ENCODE peak calls at places on chromosomes 13 and 19, in eight cellular contexts. K is fibroblast of lung, W is adrenal gland, C is gastrocnemius medialis, A is GM23338, U is thoracic aorta, M is left ventricle myocardium inferior, I is heart right ventricle. L is an unnamed sample. For H3K36me3, the result is how much of the 10 kb centered on the place peaks cover.

GRCh38 chr19:7395360-7395781 is 46.6 kb downstream of the ARHGEF18 start:
- DNase-seq in K (no peak), W (no peak), C (no peak), A (no peak), U (no peak), M (no peak), I (no peak), L (no peak)

GRCh38 chr13:95713651-95714050 is 36.7 kb downstream of the DNAJC3 start:
- DNase-seq in K (peak), W (no peak), C (no peak), A (no peak), U (no peak), M (no peak), I (no peak), L (no peak)

GRCh38 chr13:50456111-50456510 is 387.4 kb downstream of the DLEU7 start:
- DNase-seq in K (peak), W (no peak), C (no peak), A (no peak), U (no peak), M (no peak), I (no peak), L (no peak)

GRCh38 chr19:13146763-13147563 is 3.2 kb downstream of the STX10 start:
- DNase-seq in K (no peak), W (no peak), C (no peak), A (no peak), U (no peak), M (no peak), I (no peak), L (no peak)

GRCh38 chr19:4338441-4339350 is at the start of gene STAP2:
- DNase-seq in K (no peak), W (peak), C (no peak), A (peak), U (no peak), M (no peak), I (no peak), L (peak)

GRCh38 chr13:114062754-114063153 is 69.7 kb downstream of the RASA3 start:
- DNase-seq in K (no peak), W (no peak), C (no peak), A (no peak), U (no peak), M (no peak), I (no peak), L (no peak)

GRCh38 chr13:48579167-48579918 is 46.5 kb upstream of the RCBTB2 start:
- DNase-seq in K (no peak), W (peak), C (no peak), A (no peak), U (no peak), M (no peak), I (peak), L (no peak)

GRCh38 chr19:2887391-2887914 is 13.3 kb upstream of the ZNF57 start:
- DNase-seq in K (peak), W (no peak), C (no peak), A (peak), U (no peak), M (no peak), I (no peak), L (peak)

GRCh38 chr13:104586010-104586746 is 1520.0 kb upstream of the SLC10A2 start:
- DNase-seq in K (peak), W (no peak), C (no peak), A (peak), U (no peak), M (no peak), I (no peak), L (peak)

GRCh38 chr13:48125794-48126228 is 30.9 kb upstream of the MED4 start:
- DNase-seq in K (peak), W (peak), C (no peak), A (no peak), U (no peak), M (no peak), I (peak), L (no peak)

GRCh38 chr13:24228852-24229458 is 68.4 kb downstream of the SPATA13 start:
- DNase-seq in K (peak), W (peak), C (no peak), A (peak), U (no peak), M (no peak), I (peak), L (peak)

GRCh38 chr19:46717034-46717715 is at the start of gene PRKD2:
- DNase-seq in K (peak), W (peak), C (peak), A (peak), U (peak), M (peak), I (peak), L (peak)

GRCh38 chr13:113001251-113002140 is 32.5 kb downstream of the MCF2L start:
- DNase-seq in K (peak), W (no peak), C (no peak), A (peak), U (no peak), M (no peak), I (no peak), L (peak)

GRCh38 chr13:66624302-66624701 is 605.8 kb downstream of the PCDH9 start:
- DNase-seq in K (no peak), W (no peak), C (no peak), A (no peak), U (no peak), M (no peak), I (no peak), L (no peak)

GRCh38 chr13:45695198-45695730 is 6.9 kb upstream of the CBY2 start:
- DNase-seq in K (peak), W (no peak), C (no peak), A (no peak), U (no peak), M (no peak), I (no peak), L (no peak)

GRCh38 chr19:16896098-16896912 is 7.5 kb downstream of the F2RL3 start:
- DNase-seq in K (no peak), W (no peak), C (no peak), A (peak), U (no peak), M (no peak), I (no peak), L (no peak)

GRCh38 chr19:37309834-37310575 is 60.9 kb upstream of the ZNF527 start:
- DNase-seq in K (no peak), W (no peak), C (no peak), A (peak), U (no peak), M (no peak), I (no peak), L (no peak)

GRCh38 chr13:45851171-45851889 is at the start of gene SIAH3:
- DNase-seq in K (peak), W (peak), C (no peak), A (peak), U (no peak), M (no peak), I (no peak), L (no peak)

DNA sequence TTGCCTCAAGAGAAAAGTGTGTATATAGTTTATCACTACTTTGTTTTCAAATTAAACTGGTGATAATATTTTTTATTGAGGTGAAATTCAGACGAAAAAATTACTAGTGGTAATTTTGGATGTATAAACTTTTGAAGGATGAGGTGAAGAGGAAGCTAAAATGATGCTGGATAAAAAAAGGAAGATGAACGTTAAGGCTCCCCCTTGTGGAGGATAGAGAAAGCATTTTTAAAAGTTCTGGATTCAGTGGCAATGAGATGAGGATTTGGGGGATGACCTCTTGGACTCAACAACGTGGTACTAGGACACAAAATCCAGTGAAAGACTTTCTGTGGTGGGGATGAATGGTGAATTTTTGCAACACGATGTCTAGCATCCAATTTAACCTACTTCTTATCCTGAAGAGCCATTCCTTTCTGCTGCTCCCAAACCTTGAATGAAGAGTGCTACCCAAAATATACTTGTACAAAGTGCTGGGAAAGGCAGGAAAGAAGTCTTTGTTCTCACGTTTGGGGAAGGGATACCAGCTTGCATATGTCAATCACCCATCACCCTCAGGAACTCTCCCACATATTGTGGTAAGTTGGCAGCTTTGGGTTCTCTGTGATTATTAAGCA is 7.3 kb upstream of the SIGLEC5 start:
- DNase-seq in K (no peak), W (no peak), C (no peak), A (peak), U (no peak), M (no peak), I (no peak), L (no peak)
- TF ChIP-seq CTCF in K (no peak), W (no peak), C (no peak), A (peak), U (no peak), M (peak), I (peak), L (no peak)

GRCh38 chr13:64347662-64348061 is 2882.5 kb downstream of the PCDH9 start:
- DNase-seq in K (peak), W (no peak), C (no peak), A (no peak), U (no peak), M (no peak), I (no peak), L (no peak)
- H3K36me3 ChIP-seq in K (under half), W (under half), C (under half), A (under half), U (under half), M (under half), I (under half), L (under half)

GRCh38 chr13:34310539-34310938 is 492.6 kb downstream of the RFC3 start:
- DNase-seq in K (no peak), W (no peak), C (no peak), A (no peak), U (no peak), M (no peak), I (no peak), L (no peak)
- TF ChIP-seq CTCF in K (no peak), W (no peak), C (no peak), A (no peak), U (no peak), M (no peak), I (no peak), L (no peak)

DNA sequence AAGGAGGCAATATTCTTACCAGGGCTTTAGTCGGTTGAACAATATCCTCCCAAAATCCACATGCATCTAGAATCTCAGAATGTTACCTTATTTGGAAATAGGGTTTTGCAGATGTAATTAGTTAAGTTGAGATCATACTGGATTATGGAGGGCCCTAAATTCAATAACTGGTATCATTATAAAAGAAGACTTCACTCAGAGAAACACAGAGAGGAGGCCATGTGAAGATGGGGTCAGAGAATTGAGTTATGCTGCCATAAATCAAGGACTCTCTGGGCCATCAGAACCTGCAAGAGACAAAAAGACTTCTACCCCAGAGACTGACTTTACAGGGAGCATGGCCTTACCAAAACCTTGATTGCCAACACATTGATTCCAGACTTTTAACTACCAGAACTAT is 1611.1 kb downstream of the SLITRK5 start:
- DNase-seq in K (no peak), W (no peak), C (no peak), A (no peak), U (no peak), M (no peak), I (no peak), L (no peak)
- H3K36me3 ChIP-seq in K (under half), W (under half), C (under half), A (under half), U (under half), M (under half), I (under half), L (under half)

DNA sequence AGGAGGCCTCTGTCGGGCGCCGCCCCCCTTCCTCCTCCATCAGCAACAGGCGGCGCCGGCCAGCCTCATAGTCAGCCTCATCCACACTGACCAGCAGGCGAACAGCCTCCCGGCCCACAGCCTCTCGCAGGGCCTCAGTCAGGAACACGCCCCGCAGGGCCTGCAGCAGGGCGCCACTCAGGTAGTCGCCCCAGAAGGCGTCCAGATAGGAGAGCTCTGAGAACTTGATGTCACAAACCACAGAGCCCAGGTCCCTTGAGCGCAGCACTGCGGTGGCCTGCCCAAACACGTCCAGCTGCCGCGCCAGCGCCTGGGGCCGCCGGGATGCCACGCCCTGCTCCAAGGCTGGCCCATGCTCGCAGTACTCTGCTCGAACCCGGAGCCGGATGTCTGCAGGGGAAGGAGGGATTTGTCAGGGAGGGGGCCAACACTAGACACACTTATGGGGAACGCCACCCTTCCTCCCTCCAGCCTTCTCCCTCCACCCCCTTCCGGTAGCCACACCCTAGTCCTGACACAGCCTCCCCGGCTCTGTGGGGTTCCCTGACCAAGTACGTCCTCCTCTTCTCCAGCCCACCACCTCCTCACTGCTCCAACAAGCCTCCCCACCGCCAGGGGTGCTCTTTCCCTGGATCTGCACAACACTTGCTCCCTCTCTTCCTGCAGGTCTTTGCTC is 17.9 kb downstream of the DEDD2 start:
- DNase-seq in K (no peak), W (peak), C (peak), A (peak), U (no peak), M (peak), I (peak), L (no peak)
- TF ChIP-seq CTCF in K (no peak), W (no peak), C (no peak), A (peak), U (no peak), M (no peak), I (no peak), L (no peak)

DNA sequence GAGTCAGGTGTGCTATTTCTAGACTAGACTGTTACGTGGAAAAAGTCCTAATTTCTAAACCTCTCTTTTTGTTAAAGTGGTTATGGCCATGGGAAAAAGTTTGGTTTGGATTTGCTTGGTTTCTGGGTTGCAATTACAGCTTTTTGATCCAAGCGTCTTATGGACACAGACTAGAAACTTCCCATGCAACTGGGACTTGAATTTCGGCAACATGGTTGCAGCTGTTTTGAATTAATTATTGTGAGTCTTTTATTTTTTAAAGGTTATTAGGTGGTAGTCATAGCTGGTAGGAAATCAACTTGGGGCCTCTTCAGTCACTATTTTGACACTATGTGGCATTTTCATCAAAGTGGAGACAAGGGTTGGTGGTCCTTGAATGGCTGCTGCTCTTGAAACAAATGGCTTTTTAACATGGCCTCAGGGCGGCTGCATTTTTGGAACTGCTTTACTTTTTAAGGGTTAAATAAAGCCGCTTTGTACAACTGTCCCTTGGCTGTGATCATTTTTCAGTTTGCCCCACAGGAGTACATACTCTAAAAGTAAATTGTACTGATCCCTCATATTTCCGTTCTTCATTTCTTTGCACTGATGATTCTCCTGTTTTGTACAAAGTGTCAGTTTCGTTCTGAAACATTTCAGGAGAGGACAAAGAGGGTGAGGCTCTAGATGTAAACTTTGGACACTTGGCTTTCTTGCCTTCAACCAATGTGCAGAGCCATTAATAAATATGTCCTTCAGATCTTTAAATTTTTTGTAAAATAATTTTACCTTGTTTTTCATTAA is 15.9 kb downstream of the HNRNPM start:
- DNase-seq in K (no peak), W (no peak), C (no peak), A (no peak), U (no peak), M (no peak), I (no peak), L (no peak)
- H3K36me3 ChIP-seq in K (under half), W (under half), C (under half), A (under half), U (under half), M (under half), I (under half), L (under half)

GRCh38 chr13:33069365-33069764 is 53.1 kb downstream of the KL start:
- DNase-seq in K (no peak), W (no peak), C (no peak), A (peak), U (no peak), M (no peak), I (no peak), L (no peak)
- TF ChIP-seq CTCF in K (no peak), W (peak), C (no peak), A (peak), U (no peak), M (peak), I (peak), L (peak)

GRCh38 chr19:5916201-5916708 is 2.2 kb downstream of the CAPS start:
- DNase-seq in K (no peak), W (no peak), C (no peak), A (no peak), U (no peak), M (no peak), I (no peak), L (no peak)

GRCh38 chr19:5914946-5915781 is 1.1 kb downstream of the CAPS start:
- DNase-seq in K (no peak), W (peak), C (no peak), A (no peak), U (no peak), M (no peak), I (no peak), L (peak)

GRCh38 chr19:5915782-5916165 is 1.7 kb downstream of the CAPS start:
- DNase-seq in K (no peak), W (no peak), C (no peak), A (no peak), U (no peak), M (no peak), I (no peak), L (no peak)

GRCh38 chr19:5918463-5919079 is 4.5 kb downstream of the CAPS start:
- DNase-seq in K (no peak), W (no peak), C (no peak), A (no peak), U (no peak), M (no peak), I (no peak), L (no peak)

DNA sequence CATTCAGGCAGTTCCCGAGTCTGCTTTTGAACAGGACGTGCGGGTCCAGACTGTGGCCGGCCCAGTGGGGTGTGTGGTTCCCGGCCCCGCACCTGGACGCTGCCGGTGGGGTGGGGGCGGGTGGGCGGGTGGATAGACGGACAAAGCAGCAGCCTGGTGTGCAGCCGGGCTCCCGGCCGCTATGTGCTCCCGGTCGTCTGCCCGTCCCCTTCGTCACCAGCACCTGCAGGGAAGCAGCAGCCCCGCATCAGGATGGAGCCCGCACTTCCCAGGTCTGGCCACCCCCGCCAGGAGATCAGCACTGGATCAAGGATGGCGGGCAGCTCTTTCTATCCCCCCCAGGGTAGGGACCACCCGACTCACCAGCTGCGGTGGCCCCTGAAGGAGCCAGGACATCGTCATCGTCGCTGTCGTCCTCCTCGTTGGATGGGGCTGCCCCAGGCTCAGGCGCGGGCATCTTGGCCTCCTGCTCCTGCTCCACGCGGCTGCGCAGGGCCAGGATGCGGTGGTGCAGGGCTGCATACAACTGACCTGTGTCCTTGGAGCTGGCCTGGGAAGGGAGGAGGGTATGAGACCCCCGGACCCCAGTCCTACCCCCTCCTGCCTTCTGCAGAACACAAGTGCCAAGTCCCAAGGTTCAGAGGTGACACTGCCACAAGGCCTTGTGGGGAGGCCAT is 3.5 kb downstream of the CAPS start:
- DNase-seq in K (no peak), W (no peak), C (no peak), A (no peak), U (no peak), M (no peak), I (no peak), L (no peak)
- H3K36me3 ChIP-seq in K (under half), W (under half), C (half or more), A (under half), U (half or more), M (half or more), I (under half), L (under half)

DNA sequence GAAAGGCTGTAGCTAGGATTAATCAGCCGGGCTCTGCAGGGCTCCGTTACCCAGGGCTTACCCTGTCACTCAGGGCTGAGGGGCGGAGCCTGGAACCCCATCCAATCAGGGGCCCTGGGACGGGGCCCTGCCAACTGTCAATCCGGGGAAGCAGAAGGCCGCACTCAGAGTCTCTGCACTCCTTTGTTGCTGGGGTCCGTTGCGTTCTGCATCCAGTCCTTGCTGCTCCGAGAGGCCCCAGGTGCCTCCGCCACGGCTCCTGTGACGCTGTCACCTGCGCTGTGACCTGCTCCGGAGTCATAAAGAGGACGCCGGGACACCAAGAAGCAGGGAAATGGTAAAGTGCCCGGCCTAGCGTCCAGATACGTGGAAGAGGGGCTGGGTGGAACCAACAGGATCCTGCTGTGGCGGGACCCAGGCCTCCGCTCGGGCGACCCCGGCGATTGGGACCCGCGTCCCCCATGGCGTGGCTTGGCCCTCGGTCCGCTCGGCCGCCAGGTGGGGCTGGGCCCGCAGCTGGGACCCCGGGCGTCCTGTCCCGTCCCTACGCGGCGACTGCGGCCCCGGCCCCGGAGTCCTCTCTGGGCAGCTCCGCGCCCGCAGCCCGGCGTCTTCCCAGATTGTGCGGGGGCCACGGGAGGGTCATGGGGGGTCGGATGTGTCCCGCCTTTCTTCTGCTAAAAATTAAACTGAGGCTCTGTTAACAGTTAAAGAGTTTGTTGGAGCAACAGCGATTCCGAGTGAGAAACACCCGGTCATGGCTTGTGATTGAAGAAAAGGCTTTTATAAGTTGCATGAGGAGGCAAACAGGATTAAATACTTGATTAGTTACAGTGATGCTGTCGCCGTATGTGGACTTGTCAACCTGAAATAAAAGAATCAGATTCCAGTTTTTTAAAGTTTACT is at the start of gene ZNF491:
- DNase-seq in K (peak), W (peak), C (peak), A (peak), U (peak), M (peak), I (peak), L (peak)
- TF ChIP-seq CTCF in K (no peak), W (no peak), C (peak), A (peak), U (no peak), M (peak), I (peak), L (peak)

L was measured in body of pancreas.